ENCODE peak calls at places on chromosomes 5 and 9, in four cellular contexts. U, N, Z and J are unnamed samples. For H3K9me3, the result is how much of the 10 kb centered on the place peaks cover.

GRCh38 chr5:90939208-90939607 is 380.6 kb downstream of the ADGRV1 start:
- DNase-seq in U (no peak), N (no peak), Z (no peak), J (no peak)

GRCh38 chr5:38422622-38423021 is 133.8 kb downstream of the LIFR start:
- DNase-seq in U (no peak), Z (no peak), N (no peak), J (no peak)

GRCh38 chr5:593511-593910 is 18.6 kb upstream of the CEP72 start:
- DNase-seq in N (no peak), Z (no peak), U (no peak), J (no peak)

GRCh38 chr9:84325347-84325982 is 15.1 kb downstream of the SLC28A3 start:
- DNase-seq in U (peak), N (no peak), Z (no peak), J (no peak)

GRCh38 chr9:20990867-20991266 is 40.6 kb downstream of the HACD4 start:
- DNase-seq in U (no peak), N (no peak), Z (no peak), J (no peak)

GRCh38 chr9:124320062-124320973 is 62.6 kb downstream of the NEK6 start:
- DNase-seq in Z (peak), N (peak), U (peak), J (no peak)

GRCh38 chr5:142644127-142644526 is 41.8 kb downstream of the FGF1 start:
- DNase-seq in Z (no peak), U (no peak), N (no peak), J (no peak)

GRCh38 chr5:83077662-83078261 is 415 bp downstream of the XRCC4 start:
- DNase-seq in Z (no peak), N (peak), U (no peak), J (no peak)

GRCh38 chr5:35436441-35437057 is 181.1 kb upstream of the SPEF2 start:
- DNase-seq in Z (no peak), N (peak), U (peak), J (no peak)

GRCh38 chr5:133397986-133398645 is 214.2 kb downstream of the FSTL4 start:
- DNase-seq in U (no peak), N (no peak), Z (no peak), J (no peak)

GRCh38 chr9:121294181-121294743 is 26.3 kb downstream of the GSN start:
- DNase-seq in N (no peak), Z (no peak), U (no peak), J (no peak)

GRCh38 chr5:83049370-83049863 is 27.8 kb downstream of the TMEM167A start:
- DNase-seq in N (no peak), Z (no peak), U (no peak), J (no peak)

GRCh38 chr5:6745706-6746217 is 32.5 kb downstream of the TENT4A start:
- DNase-seq in U (peak), Z (peak), N (peak), J (no peak)

GRCh38 chr5:77168884-77169254 is 41.6 kb upstream of the PDE8B start:
- DNase-seq in U (peak), N (no peak), Z (no peak), J (no peak)

GRCh38 chr5:174173766-174174165 is 128.3 kb downstream of the NSG2 start:
- DNase-seq in N (no peak), U (no peak), Z (no peak), J (no peak)

GRCh38 chr5:124461857-124462423 is 284.5 kb downstream of the ZNF608 start:
- DNase-seq in Z (no peak), U (no peak), N (peak), J (no peak)

GRCh38 chr5:170571331-170571731 is 67.5 kb downstream of the KCNIP1 start:
- DNase-seq in Z (no peak), U (no peak), N (no peak), J (no peak)

GRCh38 chr5:109688647-109688998 is 1.1 kb upstream of the MAN2A1 start:
- DNase-seq in N (peak), Z (no peak), U (peak), J (no peak)

GRCh38 chr5:5155617-5156016 is 15.5 kb downstream of the ADAMTS16 start:
- DNase-seq in Z (no peak), U (no peak), N (no peak), J (no peak)

GRCh38 chr5:5158472-5158895 is 18.4 kb downstream of the ADAMTS16 start:
- DNase-seq in N (no peak), U (no peak), Z (no peak), J (no peak)

GRCh38 chr5:5159282-5160108 is 19.4 kb downstream of the ADAMTS16 start:
- DNase-seq in Z (no peak), U (no peak), N (no peak), J (no peak)

GRCh38 chr5:5154733-5155132 is 14.6 kb downstream of the ADAMTS16 start:
- DNase-seq in Z (no peak), U (no peak), N (no peak), J (no peak)

DNA sequence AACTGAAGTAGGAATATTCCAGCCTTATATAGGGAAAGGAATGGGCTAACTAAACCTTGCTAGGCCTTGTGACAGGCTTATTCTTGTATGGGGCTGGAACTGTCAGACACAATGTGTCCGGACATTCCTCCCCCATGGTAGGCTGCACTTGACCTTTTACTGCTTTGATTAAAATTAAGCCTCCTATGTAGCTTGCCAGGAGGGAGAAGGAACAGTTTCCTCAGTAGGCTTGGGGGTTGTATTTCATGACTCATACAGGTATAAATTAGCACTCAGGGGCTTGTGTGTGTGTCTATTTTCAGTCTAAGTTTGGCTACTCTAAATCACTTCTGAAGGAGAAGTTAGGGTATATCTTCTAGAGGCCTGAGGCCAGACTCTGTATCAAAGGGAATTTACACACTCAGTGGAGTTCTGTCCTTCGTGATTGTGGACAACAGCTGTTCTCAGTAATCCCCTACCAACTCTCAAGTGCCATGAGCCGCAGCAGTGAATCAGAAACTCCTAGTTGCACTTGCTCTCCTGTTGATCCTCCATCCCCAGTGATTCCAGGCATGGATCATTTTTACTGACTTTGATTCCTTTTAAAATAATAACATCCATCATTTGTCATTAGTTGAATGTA is 16.4 kb downstream of the ADAMTS16 start:
- DNase-seq in U (no peak), Z (no peak), N (no peak), J (no peak)
- H3K9me3 ChIP-seq in U (under half), Z (under half), N (under half), J (under half)

GRCh38 chr5:141422742-141423291 is 2.0 kb downstream of the PCDHGA11 start:
- DNase-seq in U (no peak), Z (no peak), N (no peak), J (no peak)

GRCh38 chr5:141419074-141419880 is 1.6 kb upstream of the PCDHGA11 start:
- DNase-seq in Z (no peak), U (no peak), N (no peak), J (no peak)

GRCh38 chr5:141420855-141421488 is at the start of gene PCDHGA11:
- DNase-seq in Z (no peak), U (no peak), N (peak), J (no peak)

GRCh38 chr5:141421489-141421855 is 621 bp downstream of the PCDHGA11 start:
- DNase-seq in U (no peak), N (no peak), Z (no peak), J (no peak)
- H3K9me3 ChIP-seq in U (under half), N (half or more), Z (under half), J (under half)

GRCh38 chr5:13508559-13508958 is 435.9 kb downstream of the DNAH5 start:
- DNase-seq in N (no peak), U (peak), Z (no peak), J (no peak)

GRCh38 chr5:13510616-13511015 is 433.9 kb downstream of the DNAH5 start:
- DNase-seq in N (no peak), U (no peak), Z (no peak), J (no peak)

GRCh38 chr5:13516195-13516594 is 428.3 kb downstream of the DNAH5 start:
- DNase-seq in U (no peak), Z (no peak), N (no peak), J (no peak)

GRCh38 chr5:13511442-13511841 is 433.0 kb downstream of the DNAH5 start:
- DNase-seq in U (no peak), N (no peak), Z (no peak), J (no peak)
- H3K9me3 ChIP-seq in U (under half), N (under half), Z (under half), J (under half)

GRCh38 chr5:179454354-179454753 is 96.0 kb upstream of the RUFY1 start:
- DNase-seq in U (no peak), Z (no peak), N (no peak), J (no peak)
- H3K9me3 ChIP-seq in U (under half), Z (under half), N (under half), J (under half)

GRCh38 chr5:110823571-110823970 is 84.8 kb downstream of the SLC25A46 start:
- DNase-seq in U (no peak), N (no peak), Z (no peak), J (no peak)
- H3K9me3 ChIP-seq in U (under half), N (under half), Z (under half), J (under half)

GRCh38 chr5:149134778-149135169 is 6.5 kb upstream of the ABLIM3 start:
- DNase-seq in U (no peak), N (no peak), Z (no peak), J (no peak)
- H3K9me3 ChIP-seq in U (under half), N (under half), Z (under half), J (under half)

DNA sequence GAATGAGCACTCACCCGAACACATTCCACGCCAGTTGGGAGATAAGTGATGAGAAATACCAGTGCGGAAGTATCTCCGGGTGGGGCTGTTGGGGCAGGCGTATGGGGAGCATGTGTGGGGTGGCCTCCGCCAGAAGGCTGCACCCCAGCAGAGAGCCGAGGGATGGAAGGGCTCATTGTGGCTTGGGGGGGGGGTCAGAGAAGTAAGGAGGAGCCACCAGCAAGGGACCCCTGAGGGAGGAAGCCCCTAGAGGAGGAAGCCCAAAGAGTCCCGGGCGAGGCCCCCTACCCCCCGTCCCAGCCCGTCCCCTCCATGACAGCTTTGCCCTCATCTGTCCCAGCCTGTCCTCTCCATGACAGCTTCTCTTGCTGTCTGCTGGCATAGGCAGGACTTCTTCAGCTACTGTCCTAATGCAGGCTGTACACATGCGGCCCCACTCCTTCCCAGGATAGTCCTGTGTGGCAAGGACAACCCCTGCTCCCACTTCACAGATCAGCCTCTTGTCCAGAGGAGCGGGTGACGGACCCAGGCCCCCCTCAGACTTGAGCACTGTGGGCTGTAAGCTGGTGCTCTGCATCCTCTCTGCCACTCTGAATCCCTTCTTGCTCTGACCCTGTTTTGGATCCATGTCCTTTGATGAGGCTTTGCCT is 239.6 kb downstream of the CACNA1B start:
- DNase-seq in Z (no peak), U (no peak), N (no peak), J (no peak)
- H3K9me3 ChIP-seq in Z (under half), U (under half), N (under half), J (under half)

GRCh38 chr5:44167540-44167939 is 221.7 kb downstream of the FGF10 start:
- DNase-seq in U (no peak), N (no peak), Z (no peak), J (no peak)
- H3K9me3 ChIP-seq in U (under half), N (under half), Z (under half), J (under half)

GRCh38 chr9:40913928-40914673 is 214.4 kb downstream of the FOXD4L6 start:
- DNase-seq in U (no peak), Z (no peak), N (no peak), J (no peak)
- H3K9me3 ChIP-seq in U (under half), Z (under half), N (under half), J (half or more)

DNA sequence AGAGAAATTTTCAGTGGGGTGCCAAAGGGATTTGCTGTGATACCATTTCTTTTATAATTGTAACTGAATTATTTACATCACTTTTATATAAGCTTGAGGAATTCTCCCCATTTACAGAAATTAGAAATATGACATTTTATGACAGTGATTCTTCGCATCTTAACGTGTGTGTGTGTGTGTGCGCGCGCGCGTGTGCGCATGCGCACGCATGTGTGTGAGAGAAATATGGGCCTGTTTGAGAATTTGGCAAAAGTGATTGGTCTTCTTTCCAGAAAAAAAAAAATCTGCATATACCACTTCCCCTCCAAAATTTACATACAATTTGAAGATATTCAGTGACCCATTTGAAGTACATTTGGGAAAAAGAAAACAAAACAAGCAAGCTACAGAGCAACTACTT is 190.7 kb upstream of the PDE4D start:
- DNase-seq in N (no peak), Z (no peak), U (no peak), J (no peak)
- H3K9me3 ChIP-seq in N (under half), Z (under half), U (under half), J (under half)